ENCODE peak calls at places on chromosomes 2 and 18, in eight cellular contexts. One of them, this sample, is unnamed.

GRCh38 chr2:120483355-120483754 is 137.4 kb downstream of the INHBB start:
- DNase-seq in progenitor cell of endocrine pancreas: no peak
- DNase-seq in activated CD4-positive, alpha-beta T cell treated with anti-CD3 and anti-CD28 coated beads for 24 hours: no peak
- DNase-seq in stimulated activated CD8-positive, alpha-beta memory T cell treated with anti-CD3 and anti-CD28 coated beads, Interleukin-12 subunit alpha, Interleukin-12 subunit beta, amount 100 ng/mL, for 1 hour: no peak
- DNase-seq in KG1: no peak
- DNase-seq in brain microvascular endothelial cell: no peak
- DNase-seq in cardiac muscle cell: no peak
- DNase-seq in body of pancreas: no peak
- DNase-seq in this sample: no peak

GRCh38 chr2:179049546-179050311 is at the start of gene CCDC141:
- DNase-seq in progenitor cell of endocrine pancreas: no peak
- DNase-seq in activated CD4-positive, alpha-beta T cell treated with anti-CD3 and anti-CD28 coated beads for 24 hours: no peak
- DNase-seq in stimulated activated CD8-positive, alpha-beta memory T cell treated with anti-CD3 and anti-CD28 coated beads, Interleukin-12 subunit alpha, Interleukin-12 subunit beta, amount 100 ng/mL, for 1 hour: no peak
- DNase-seq in KG1: peak
- DNase-seq in brain microvascular endothelial cell: peak
- DNase-seq in cardiac muscle cell: peak
- DNase-seq in body of pancreas: no peak
- DNase-seq in this sample: no peak

GRCh38 chr2:74843371-74844298 is 9.7 kb downstream of the HK2 start:
- DNase-seq in progenitor cell of endocrine pancreas: no peak
- DNase-seq in activated CD4-positive, alpha-beta T cell treated with anti-CD3 and anti-CD28 coated beads for 24 hours: no peak
- DNase-seq in stimulated activated CD8-positive, alpha-beta memory T cell treated with anti-CD3 and anti-CD28 coated beads, Interleukin-12 subunit alpha, Interleukin-12 subunit beta, amount 100 ng/mL, for 1 hour: no peak
- DNase-seq in KG1: no peak
- DNase-seq in brain microvascular endothelial cell: peak
- DNase-seq in cardiac muscle cell: peak
- DNase-seq in body of pancreas: no peak
- DNase-seq in this sample: no peak

GRCh38 chr2:218879881-218880748 is 537 bp upstream of the WNT10A start:
- DNase-seq in progenitor cell of endocrine pancreas: no peak
- DNase-seq in activated CD4-positive, alpha-beta T cell treated with anti-CD3 and anti-CD28 coated beads for 24 hours: peak
- DNase-seq in stimulated activated CD8-positive, alpha-beta memory T cell treated with anti-CD3 and anti-CD28 coated beads, Interleukin-12 subunit alpha, Interleukin-12 subunit beta, amount 100 ng/mL, for 1 hour: peak
- DNase-seq in KG1: no peak
- DNase-seq in brain microvascular endothelial cell: no peak
- DNase-seq in cardiac muscle cell: no peak
- DNase-seq in body of pancreas: peak
- DNase-seq in this sample: no peak

GRCh38 chr2:120740765-120741513 is 5.3 kb downstream of the GLI2 start:
- DNase-seq in progenitor cell of endocrine pancreas: peak
- DNase-seq in activated CD4-positive, alpha-beta T cell treated with anti-CD3 and anti-CD28 coated beads for 24 hours: no peak
- DNase-seq in stimulated activated CD8-positive, alpha-beta memory T cell treated with anti-CD3 and anti-CD28 coated beads, Interleukin-12 subunit alpha, Interleukin-12 subunit beta, amount 100 ng/mL, for 1 hour: no peak
- DNase-seq in KG1: no peak
- DNase-seq in brain microvascular endothelial cell: no peak
- DNase-seq in cardiac muscle cell: peak
- DNase-seq in body of pancreas: no peak
- DNase-seq in this sample: no peak

GRCh38 chr2:174729797-174730529 is 34.3 kb downstream of the CHRNA1 start:
- DNase-seq in progenitor cell of endocrine pancreas: no peak
- DNase-seq in activated CD4-positive, alpha-beta T cell treated with anti-CD3 and anti-CD28 coated beads for 24 hours: no peak
- DNase-seq in stimulated activated CD8-positive, alpha-beta memory T cell treated with anti-CD3 and anti-CD28 coated beads, Interleukin-12 subunit alpha, Interleukin-12 subunit beta, amount 100 ng/mL, for 1 hour: no peak
- DNase-seq in KG1: no peak
- DNase-seq in brain microvascular endothelial cell: no peak
- DNase-seq in cardiac muscle cell: peak
- DNase-seq in body of pancreas: no peak
- DNase-seq in this sample: no peak

GRCh38 chr18:3093624-3094354 is 80.8 kb upstream of the LPIN2 start:
- DNase-seq in progenitor cell of endocrine pancreas: no peak
- DNase-seq in activated CD4-positive, alpha-beta T cell treated with anti-CD3 and anti-CD28 coated beads for 24 hours: no peak
- DNase-seq in stimulated activated CD8-positive, alpha-beta memory T cell treated with anti-CD3 and anti-CD28 coated beads, Interleukin-12 subunit alpha, Interleukin-12 subunit beta, amount 100 ng/mL, for 1 hour: no peak
- DNase-seq in KG1: no peak
- DNase-seq in brain microvascular endothelial cell: no peak
- DNase-seq in cardiac muscle cell: no peak
- DNase-seq in body of pancreas: peak
- DNase-seq in this sample: no peak

GRCh38 chr2:10839813-10840212 is 27.2 kb upstream of the PDIA6 start:
- DNase-seq in progenitor cell of endocrine pancreas: peak
- DNase-seq in activated CD4-positive, alpha-beta T cell treated with anti-CD3 and anti-CD28 coated beads for 24 hours: no peak
- DNase-seq in stimulated activated CD8-positive, alpha-beta memory T cell treated with anti-CD3 and anti-CD28 coated beads, Interleukin-12 subunit alpha, Interleukin-12 subunit beta, amount 100 ng/mL, for 1 hour: no peak
- DNase-seq in KG1: no peak
- DNase-seq in brain microvascular endothelial cell: peak
- DNase-seq in cardiac muscle cell: peak
- DNase-seq in body of pancreas: no peak
- DNase-seq in this sample: no peak

GRCh38 chr18:22344908-22345670 is 72.6 kb downstream of the CTAGE1 start:
- DNase-seq in progenitor cell of endocrine pancreas: no peak
- DNase-seq in activated CD4-positive, alpha-beta T cell treated with anti-CD3 and anti-CD28 coated beads for 24 hours: no peak
- DNase-seq in stimulated activated CD8-positive, alpha-beta memory T cell treated with anti-CD3 and anti-CD28 coated beads, Interleukin-12 subunit alpha, Interleukin-12 subunit beta, amount 100 ng/mL, for 1 hour: no peak
- DNase-seq in KG1: no peak
- DNase-seq in brain microvascular endothelial cell: no peak
- DNase-seq in cardiac muscle cell: no peak
- DNase-seq in body of pancreas: no peak
- DNase-seq in this sample: no peak

GRCh38 chr2:235268535-235268934 is 225.3 kb upstream of the AGAP1 start:
- DNase-seq in progenitor cell of endocrine pancreas: no peak
- DNase-seq in activated CD4-positive, alpha-beta T cell treated with anti-CD3 and anti-CD28 coated beads for 24 hours: no peak
- DNase-seq in stimulated activated CD8-positive, alpha-beta memory T cell treated with anti-CD3 and anti-CD28 coated beads, Interleukin-12 subunit alpha, Interleukin-12 subunit beta, amount 100 ng/mL, for 1 hour: no peak
- DNase-seq in KG1: no peak
- DNase-seq in brain microvascular endothelial cell: no peak
- DNase-seq in cardiac muscle cell: peak
- DNase-seq in body of pancreas: no peak
- DNase-seq in this sample: peak

GRCh38 chr2:190763901-190764514 is 115.1 kb downstream of the NAB1 start:
- DNase-seq in progenitor cell of endocrine pancreas: no peak
- DNase-seq in activated CD4-positive, alpha-beta T cell treated with anti-CD3 and anti-CD28 coated beads for 24 hours: peak
- DNase-seq in stimulated activated CD8-positive, alpha-beta memory T cell treated with anti-CD3 and anti-CD28 coated beads, Interleukin-12 subunit alpha, Interleukin-12 subunit beta, amount 100 ng/mL, for 1 hour: no peak
- DNase-seq in KG1: no peak
- DNase-seq in brain microvascular endothelial cell: peak
- DNase-seq in cardiac muscle cell: no peak
- DNase-seq in body of pancreas: no peak
- DNase-seq in this sample: no peak

GRCh38 chr18:49613141-49613641 is 51.3 kb downstream of the LIPG start:
- DNase-seq in progenitor cell of endocrine pancreas: no peak
- DNase-seq in activated CD4-positive, alpha-beta T cell treated with anti-CD3 and anti-CD28 coated beads for 24 hours: no peak
- DNase-seq in stimulated activated CD8-positive, alpha-beta memory T cell treated with anti-CD3 and anti-CD28 coated beads, Interleukin-12 subunit alpha, Interleukin-12 subunit beta, amount 100 ng/mL, for 1 hour: no peak
- DNase-seq in KG1: no peak
- DNase-seq in brain microvascular endothelial cell: no peak
- DNase-seq in cardiac muscle cell: no peak
- DNase-seq in body of pancreas: peak
- DNase-seq in this sample: no peak

GRCh38 chr2:137151731-137152130 is 386.4 kb downstream of the THSD7B start:
- DNase-seq in progenitor cell of endocrine pancreas: no peak
- DNase-seq in activated CD4-positive, alpha-beta T cell treated with anti-CD3 and anti-CD28 coated beads for 24 hours: no peak
- DNase-seq in stimulated activated CD8-positive, alpha-beta memory T cell treated with anti-CD3 and anti-CD28 coated beads, Interleukin-12 subunit alpha, Interleukin-12 subunit beta, amount 100 ng/mL, for 1 hour: no peak
- DNase-seq in KG1: no peak
- DNase-seq in brain microvascular endothelial cell: no peak
- DNase-seq in cardiac muscle cell: no peak
- DNase-seq in body of pancreas: no peak
- DNase-seq in this sample: no peak

GRCh38 chr2:72010647-72011355 is 136.9 kb downstream of the CYP26B1 start:
- DNase-seq in progenitor cell of endocrine pancreas: no peak
- DNase-seq in activated CD4-positive, alpha-beta T cell treated with anti-CD3 and anti-CD28 coated beads for 24 hours: no peak
- DNase-seq in stimulated activated CD8-positive, alpha-beta memory T cell treated with anti-CD3 and anti-CD28 coated beads, Interleukin-12 subunit alpha, Interleukin-12 subunit beta, amount 100 ng/mL, for 1 hour: no peak
- DNase-seq in KG1: no peak
- DNase-seq in brain microvascular endothelial cell: no peak
- DNase-seq in cardiac muscle cell: no peak
- DNase-seq in body of pancreas: no peak
- DNase-seq in this sample: no peak

GRCh38 chr2:205633994-205634393 is 48.3 kb upstream of the NRP2 start:
- DNase-seq in progenitor cell of endocrine pancreas: no peak
- DNase-seq in activated CD4-positive, alpha-beta T cell treated with anti-CD3 and anti-CD28 coated beads for 24 hours: no peak
- DNase-seq in stimulated activated CD8-positive, alpha-beta memory T cell treated with anti-CD3 and anti-CD28 coated beads, Interleukin-12 subunit alpha, Interleukin-12 subunit beta, amount 100 ng/mL, for 1 hour: no peak
- DNase-seq in KG1: no peak
- DNase-seq in brain microvascular endothelial cell: no peak
- DNase-seq in cardiac muscle cell: peak
- DNase-seq in body of pancreas: no peak
- DNase-seq in this sample: no peak

GRCh38 chr18:63213936-63214671 is 105.5 kb downstream of the BCL2 start:
- DNase-seq in progenitor cell of endocrine pancreas: no peak
- DNase-seq in activated CD4-positive, alpha-beta T cell treated with anti-CD3 and anti-CD28 coated beads for 24 hours: no peak
- DNase-seq in stimulated activated CD8-positive, alpha-beta memory T cell treated with anti-CD3 and anti-CD28 coated beads, Interleukin-12 subunit alpha, Interleukin-12 subunit beta, amount 100 ng/mL, for 1 hour: no peak
- DNase-seq in KG1: no peak
- DNase-seq in brain microvascular endothelial cell: no peak
- DNase-seq in cardiac muscle cell: no peak
- DNase-seq in body of pancreas: no peak
- DNase-seq in this sample: no peak

GRCh38 chr2:194745532-194746146 is 911.4 kb upstream of the SLC39A10 start:
- DNase-seq in progenitor cell of endocrine pancreas: no peak
- DNase-seq in activated CD4-positive, alpha-beta T cell treated with anti-CD3 and anti-CD28 coated beads for 24 hours: no peak
- DNase-seq in stimulated activated CD8-positive, alpha-beta memory T cell treated with anti-CD3 and anti-CD28 coated beads, Interleukin-12 subunit alpha, Interleukin-12 subunit beta, amount 100 ng/mL, for 1 hour: no peak
- DNase-seq in KG1: no peak
- DNase-seq in brain microvascular endothelial cell: no peak
- DNase-seq in cardiac muscle cell: no peak
- DNase-seq in body of pancreas: no peak
- DNase-seq in this sample: no peak

This sample was measured in AG04450.